ENCODE peak calls at places on chromosomes 13 and 19, in ten cellular contexts. Z is stimulated activated CD4-positive, alpha-beta T cell treated with anti-CD3 and anti-CD28 coated beads, Interleukin-1b, Interleukin-23, amount 100 ng/mL, for 1 hour; V is T-helper 17 cell; Y is ELR; P is DMS153; B is activated CD4-positive, alpha-beta T cell treated with anti-CD3 and anti-CD28 coated beads, Interleukin-2, amount 50 U/mL, for 24 hours; W is right lobe of liver; O is stimulated activated CD8-positive, alpha-beta memory T cell treated with anti-CD3 and anti-CD28 coated beads, Interleukin-7, amount 100 ng/mL, for 1 hour; F is heart left ventricle; H is NCI-H774. Q is an unnamed sample.

GRCh38 chr13:25085125-25085742 is 10.7 kb upstream of the PABPC3 start:
- DNase-seq in Z (no peak), V (no peak), Y (peak), P (no peak), B (no peak), W (no peak), O (no peak), F (no peak), H (peak), Q (no peak)

GRCh38 chr19:40716031-40716654 is 543 bp downstream of the COQ8B start:
- DNase-seq in Z (peak), V (peak), Y (peak), P (no peak), B (peak), W (no peak), O (peak), F (no peak), H (no peak), Q (no peak)

GRCh38 chr19:40932008-40932959 is 50.3 kb upstream of the CYP2A7 start:
- DNase-seq in Z (no peak), V (no peak), Y (no peak), P (no peak), B (no peak), W (no peak), O (no peak), F (no peak), H (no peak), Q (no peak)

GRCh38 chr13:82791035-82791434 is 1091.2 kb downstream of the SLITRK1 start:
- DNase-seq in Z (no peak), V (no peak), Y (no peak), P (no peak), B (no peak), W (no peak), O (no peak), F (no peak), H (no peak), Q (no peak)

GRCh38 chr13:111566567-111566966 is 246.1 kb downstream of the TEX29 start:
- DNase-seq in Z (no peak), V (no peak), Y (no peak), P (no peak), B (no peak), W (no peak), O (no peak), F (no peak), H (no peak), Q (no peak)

GRCh38 chr13:111283991-111284390 is 36.5 kb upstream of the TEX29 start:
- DNase-seq in Z (no peak), V (no peak), Y (no peak), P (no peak), B (no peak), W (no peak), O (no peak), F (no peak), H (no peak), Q (no peak)

GRCh38 chr13:113493315-113493951 is 2.9 kb upstream of the DCUN1D2 start:
- DNase-seq in Z (no peak), V (no peak), Y (peak), P (peak), B (no peak), W (no peak), O (no peak), F (no peak), H (peak), Q (no peak)

GRCh38 chr19:18733196-18733647 is 49.7 kb downstream of the CRTC1 start:
- DNase-seq in Z (no peak), V (no peak), Y (no peak), P (no peak), B (no peak), W (no peak), O (no peak), F (peak), H (no peak), Q (no peak)